ENCODE peak calls at places on chromosomes 2 and 18, in eight cellular contexts. G is Panc1, O is breast epithelium, M is HCT116, H is sigmoid colon, T is transverse colon, Y is K562, C is suprapubic skin. J is an unnamed sample.

GRCh38 chr2:237882510-237883481 is 23.4 kb downstream of the RAMP1 start:
- DNase-seq in G (no peak), O (no peak), M (no peak), H (peak), T (no peak), Y (no peak), C (peak), J (no peak)

GRCh38 chr2:165876712-165877111 is 76.9 kb downstream of the TTC21B start:
- DNase-seq in G (no peak), O (no peak), M (no peak), H (no peak), T (no peak), Y (no peak), C (no peak), J (no peak)

GRCh38 chr2:174615951-174616436 is 18.4 kb upstream of the WIPF1 start:
- DNase-seq in G (no peak), O (no peak), M (no peak), H (no peak), T (no peak), Y (no peak), C (no peak), J (no peak)

GRCh38 chr2:43075054-43075593 is 151.3 kb downstream of the ZFP36L2 start:
- DNase-seq in G (peak), O (peak), M (no peak), H (peak), T (peak), Y (no peak), C (peak), J (peak)

GRCh38 chr2:179460530-179460929 is 195.9 kb upstream of the SESTD1 start:
- DNase-seq in G (peak), O (no peak), M (peak), H (no peak), T (no peak), Y (no peak), C (no peak), J (no peak)

GRCh38 chr2:20516646-20517341 is 69.9 kb downstream of the RHOB start:
- DNase-seq in G (no peak), O (peak), M (peak), H (peak), T (no peak), Y (no peak), C (no peak), J (no peak)

GRCh38 chr18:40529478-40529877 is 1425.6 kb upstream of the PIK3C3 start:
- DNase-seq in G (no peak), O (no peak), M (no peak), H (no peak), T (no peak), Y (no peak), C (no peak), J (no peak)

GRCh38 chr18:79542876-79543750 is 136.5 kb upstream of the CTDP1 start:
- DNase-seq in G (no peak), O (no peak), M (no peak), H (no peak), T (no peak), Y (no peak), C (no peak), J (peak)

GRCh38 chr2:241081643-241082337 is 20.3 kb downstream of the MTERF4 start:
- DNase-seq in G (no peak), O (no peak), M (no peak), H (no peak), T (no peak), Y (no peak), C (no peak), J (no peak)

GRCh38 chr2:233115121-233115520 is 55.0 kb downstream of the INPP5D start:
- DNase-seq in G (no peak), O (no peak), M (no peak), H (peak), T (no peak), Y (no peak), C (peak), J (no peak)

GRCh38 chr2:190380962-190381412 is 27.2 kb upstream of the MFSD6 start:
- DNase-seq in G (no peak), O (no peak), M (no peak), H (no peak), T (no peak), Y (peak), C (no peak), J (no peak)

GRCh38 chr2:165758276-165758675 is 35.8 kb downstream of the GALNT3 start:
- DNase-seq in G (no peak), O (no peak), M (no peak), H (no peak), T (no peak), Y (no peak), C (no peak), J (no peak)

GRCh38 chr2:110729106-110729505 is 3.3 kb upstream of the ACOXL start:
- DNase-seq in G (no peak), O (no peak), M (no peak), H (no peak), T (no peak), Y (peak), C (no peak), J (no peak)

GRCh38 chr2:71327916-71328315 is 3.7 kb upstream of the ZNF638 start:
- DNase-seq in G (no peak), O (no peak), M (no peak), H (no peak), T (peak), Y (no peak), C (no peak), J (no peak)

GRCh38 chr2:126571403-126571802 is 84.6 kb upstream of the GYPC start:
- DNase-seq in G (no peak), O (no peak), M (no peak), H (no peak), T (no peak), Y (no peak), C (no peak), J (no peak)

GRCh38 chr2:119487434-119488244 is 36.6 kb downstream of the SCTR start:
- DNase-seq in G (no peak), O (no peak), M (no peak), H (no peak), T (peak), Y (no peak), C (no peak), J (peak)

GRCh38 chr2:39881494-39881893 is 102.4 kb upstream of the THUMPD2 start:
- DNase-seq in G (peak), O (no peak), M (no peak), H (no peak), T (no peak), Y (no peak), C (no peak), J (no peak)

GRCh38 chr2:203751886-203752285 is 45.4 kb downstream of the CD28 start:
- DNase-seq in G (no peak), O (no peak), M (no peak), H (no peak), T (no peak), Y (no peak), C (no peak), J (no peak)

GRCh38 chr2:106020032-106020431 is 174.1 kb downstream of the UXS1 start:
- DNase-seq in G (no peak), O (no peak), M (no peak), H (no peak), T (no peak), Y (no peak), C (no peak), J (no peak)

GRCh38 chr2:44295636-44296359 is 20.5 kb downstream of the SLC3A1 start:
- DNase-seq in G (no peak), O (no peak), M (no peak), H (no peak), T (no peak), Y (no peak), C (no peak), J (no peak)

GRCh38 chr2:70890469-70891065 is 45.1 kb upstream of the ATP6V1B1 start:
- DNase-seq in G (no peak), O (no peak), M (no peak), H (no peak), T (no peak), Y (no peak), C (no peak), J (peak)

GRCh38 chr2:232568161-232568560 is 17.7 kb downstream of the EIF4E2 start:
- DNase-seq in G (peak), O (no peak), M (peak), H (no peak), T (no peak), Y (no peak), C (no peak), J (no peak)

GRCh38 chr18:55321268-55322175 is 266.5 kb downstream of the TCF4 start:
- DNase-seq in G (no peak), O (peak), M (no peak), H (peak), T (peak), Y (no peak), C (peak), J (peak)

GRCh38 chr2:112597537-112598322 is 13.3 kb downstream of the CHCHD5 start:
- DNase-seq in G (no peak), O (no peak), M (no peak), H (peak), T (no peak), Y (no peak), C (no peak), J (no peak)

GRCh38 chr2:18612133-18612532 is 22.8 kb upstream of the NT5C1B start:
- DNase-seq in G (no peak), O (no peak), M (no peak), H (no peak), T (no peak), Y (no peak), C (no peak), J (no peak)

GRCh38 chr2:18610103-18610502 is 20.7 kb upstream of the NT5C1B start:
- DNase-seq in G (no peak), O (no peak), M (no peak), H (no peak), T (no peak), Y (no peak), C (no peak), J (no peak)

GRCh38 chr2:18614042-18614441 is 24.7 kb upstream of the NT5C1B start:
- DNase-seq in G (no peak), O (no peak), M (no peak), H (no peak), T (no peak), Y (no peak), C (no peak), J (no peak)

GRCh38 chr2:18611604-18612003 is 22.2 kb upstream of the NT5C1B start:
- DNase-seq in G (no peak), O (no peak), M (no peak), H (no peak), T (no peak), Y (no peak), C (no peak), J (peak)

DNA sequence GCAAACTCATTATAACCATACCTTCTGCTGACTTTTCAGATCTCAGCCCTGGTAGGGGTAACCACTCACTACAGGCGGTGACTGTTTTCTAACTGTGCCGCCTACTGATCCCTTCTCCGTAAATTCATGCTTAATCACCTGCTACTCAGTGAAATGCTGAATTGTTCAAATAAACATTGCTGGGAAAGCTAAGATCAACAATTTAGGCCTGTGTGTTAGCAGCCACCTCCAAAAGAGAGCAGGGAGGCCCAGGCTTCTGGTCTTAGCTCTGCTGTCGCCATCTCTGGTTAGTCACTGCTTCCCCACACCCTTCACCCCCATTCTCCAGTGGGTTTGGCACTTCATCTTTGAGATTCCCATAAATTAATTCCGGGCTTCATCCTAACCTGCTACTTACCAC is 21.8 kb upstream of the NT5C1B start:
- DNase-seq in G (no peak), O (no peak), M (no peak), H (no peak), T (no peak), Y (no peak), C (no peak), J (no peak)
- TF ChIP-seq POLR2AphosphoS5 in G (no peak), O (no peak), M (no peak), H (no peak), T (no peak), Y (no peak), C (no peak), J (no peak)

GRCh38 chr2:60485055-60485454 is 68.4 kb downstream of the BCL11A start:
- DNase-seq in G (no peak), O (no peak), M (no peak), H (no peak), T (no peak), Y (no peak), C (no peak), J (no peak)
- H3K4me3 ChIP-seq in G (no peak), O (no peak), M (no peak), H (no peak), T (no peak), Y (no peak), C (no peak), J (no peak)

GRCh38 chr2:122193622-122194021 is 438.2 kb downstream of the TSN start:
- DNase-seq in G (no peak), O (no peak), M (no peak), H (no peak), T (no peak), Y (peak), C (no peak), J (no peak)

GRCh38 chr2:122194546-122194945 is 439.1 kb downstream of the TSN start:
- DNase-seq in G (no peak), O (no peak), M (no peak), H (no peak), T (no peak), Y (no peak), C (no peak), J (no peak)

GRCh38 chr2:122186761-122187222 is 431.3 kb downstream of the TSN start:
- DNase-seq in G (no peak), O (no peak), M (no peak), H (no peak), T (no peak), Y (peak), C (no peak), J (no peak)

GRCh38 chr2:122191331-122191730 is 435.9 kb downstream of the TSN start:
- DNase-seq in G (peak), O (no peak), M (peak), H (no peak), T (no peak), Y (peak), C (no peak), J (no peak)
- TF ChIP-seq CTCF in G (peak), O (no peak), M (peak), H (no peak), T (peak), Y (peak), C (no peak), J (no peak)

GRCh38 chr18:28181616-28182015 is 4.7 kb upstream of the CDH2 start:
- DNase-seq in G (no peak), O (no peak), M (no peak), H (no peak), T (no peak), Y (no peak), C (no peak), J (no peak)
- TF ChIP-seq POLR2AphosphoS5 in G (no peak), O (no peak), M (no peak), H (no peak), T (no peak), Y (no peak), C (no peak), J (no peak)

DNA sequence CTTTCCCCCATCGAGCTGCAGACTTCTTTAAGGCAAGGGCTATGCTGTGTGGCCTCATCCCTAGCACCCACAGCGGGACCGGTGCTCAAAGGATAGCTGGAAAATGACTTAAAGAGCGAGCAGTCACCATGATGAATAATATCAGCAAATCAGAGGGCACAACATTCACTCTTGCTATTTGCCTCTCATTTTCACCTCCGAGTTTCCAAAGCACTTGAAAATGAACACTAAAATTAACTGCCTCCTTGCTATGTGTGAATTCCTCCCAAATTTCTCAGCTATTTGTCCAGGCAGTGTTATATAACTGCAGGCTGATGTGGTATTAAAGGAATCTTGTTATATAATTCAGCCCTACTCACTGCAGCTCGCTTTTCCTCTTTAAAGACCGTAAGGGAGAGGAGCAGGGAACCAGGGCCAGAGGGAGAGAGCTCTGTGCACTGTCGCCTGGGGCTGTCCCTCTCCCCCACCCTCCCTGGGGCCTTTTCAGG is 1.5 kb downstream of the CYS1 start:
- DNase-seq in G (no peak), O (no peak), M (no peak), H (no peak), T (no peak), Y (no peak), C (no peak), J (no peak)
- H3K4me3 ChIP-seq in G (peak), O (peak), M (peak), H (peak), T (peak), Y (no peak), C (peak), J (peak)

GRCh38 chr2:104733544-104733943 is 120.4 kb upstream of the POU3F3 start:
- DNase-seq in G (no peak), O (no peak), M (peak), H (no peak), T (peak), Y (peak), C (no peak), J (no peak)
- TF ChIP-seq CTCF in G (peak), O (no peak), M (peak), H (no peak), T (no peak), Y (peak), C (no peak), J (no peak)

GRCh38 chr18:49561377-49562193 is at the start of gene LIPG:
- DNase-seq in G (peak), O (peak), M (peak), H (no peak), T (peak), Y (peak), C (no peak), J (peak)
- TF ChIP-seq POLR2AphosphoS5 in G (no peak), O (no peak), M (peak), H (no peak), T (peak), Y (no peak), C (no peak), J (peak)

GRCh38 chr2:114659895-114660294 is 217.5 kb downstream of the DPP10 start:
- DNase-seq in G (no peak), O (no peak), M (no peak), H (no peak), T (no peak), Y (no peak), C (no peak), J (no peak)

DNA sequence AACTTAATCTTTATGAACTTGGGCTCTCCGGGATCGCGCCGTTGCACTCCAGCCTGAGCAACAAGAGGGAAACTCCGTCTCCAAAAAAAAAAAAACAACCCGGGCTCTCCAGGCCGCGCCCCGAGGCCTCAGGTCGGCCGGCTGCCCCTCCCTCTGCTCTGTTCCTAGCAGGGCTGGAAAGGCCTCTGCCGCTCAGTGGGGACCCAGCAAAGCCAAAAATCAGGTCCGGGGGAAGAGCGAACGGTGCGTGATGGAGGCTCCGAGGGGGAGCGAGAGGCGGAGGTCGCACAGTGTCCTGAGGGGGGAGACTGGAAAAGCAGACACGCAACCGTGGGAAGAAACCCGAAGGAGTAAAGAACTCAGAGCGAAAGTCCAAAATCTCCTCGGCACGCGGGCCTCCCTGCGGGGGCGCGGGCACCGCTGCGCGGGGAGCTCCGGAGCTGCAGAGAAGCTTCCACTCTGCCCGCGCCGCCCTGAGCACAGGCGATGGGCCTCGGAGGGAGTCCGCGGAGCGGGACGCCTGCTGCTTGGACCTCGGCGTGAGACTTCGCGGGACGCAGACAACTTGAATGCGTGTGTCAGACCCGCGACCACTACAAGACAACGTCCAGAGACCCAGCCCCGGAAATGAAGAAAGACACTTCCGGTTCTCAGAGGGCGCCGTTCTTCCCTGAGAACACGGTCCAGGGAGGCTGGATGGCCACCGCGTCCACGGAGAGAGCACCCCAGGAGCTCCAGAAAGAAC is 219.7 kb downstream of the DPP10 start:
- DNase-seq in G (no peak), O (no peak), M (no peak), H (peak), T (no peak), Y (no peak), C (no peak), J (no peak)
- H3K4me3 ChIP-seq in G (peak), O (peak), M (no peak), H (peak), T (peak), Y (no peak), C (peak), J (peak)

DNA sequence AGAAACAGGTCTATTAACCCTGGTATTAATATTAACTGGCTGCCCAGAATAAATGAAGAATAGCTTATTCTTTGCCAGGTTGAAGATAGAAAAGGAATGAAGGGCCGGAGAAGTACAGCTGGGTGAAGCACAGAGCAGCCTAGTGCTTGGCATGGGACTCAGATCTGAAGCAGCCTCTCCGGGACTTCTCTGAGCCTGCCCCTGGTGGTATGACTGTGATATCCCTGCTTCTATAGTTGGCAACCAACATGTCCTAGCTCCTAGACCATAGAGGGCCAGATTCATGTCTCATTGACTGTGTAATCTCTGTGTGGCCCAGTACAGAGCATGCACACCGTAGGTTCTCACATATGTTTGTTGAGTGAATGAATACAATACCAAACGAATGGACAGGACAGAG is 107.8 kb downstream of the MSH2 start:
- DNase-seq in G (no peak), O (no peak), M (no peak), H (no peak), T (no peak), Y (no peak), C (no peak), J (no peak)
- TF ChIP-seq CTCF in G (peak), O (no peak), M (peak), H (no peak), T (no peak), Y (no peak), C (no peak), J (no peak)

J was measured in stomach.